ENCODE peak calls at places on chromosomes 11 and 22, in seven cellular contexts. S is amygdala, F is NT2/D1, U is GM23248, X is HCEC 1CT, Q is caudate nucleus, G is NCI-H1436. L is an unnamed sample.

GRCh38 chr22:29773233-29773632 is 6.1 kb downstream of the UQCR10 start:
- DNase-seq in S (no peak), F (no peak), U (peak; percentile 69), X (peak; percentile 41), Q (peak; percentile 60), G (no peak), L (no peak)

GRCh38 chr22:40578171-40578570 is 58.3 kb downstream of the MRTFA start:
- DNase-seq in S (no peak), F (no peak), U (no peak), X (no peak), Q (no peak), G (no peak), L (no peak)

GRCh38 chr22:31566484-31566883 is 70.1 kb downstream of the SFI1 start:
- DNase-seq in S (no peak), F (no peak), U (no peak), X (no peak), Q (no peak), G (no peak), L (no peak)

GRCh38 chr22:44387486-44387885 is 74.7 kb upstream of the SHISAL1 start:
- DNase-seq in S (no peak), F (no peak), U (no peak), X (no peak), Q (no peak), G (no peak), L (no peak)

GRCh38 chr11:123683616-123684170 is 29.3 kb upstream of the SCN3B start:
- DNase-seq in S (no peak), F (no peak), U (no peak), X (no peak), Q (peak; percentile 16), G (no peak), L (no peak)

GRCh38 chr11:134789104-134789503 is 377.1 kb upstream of the B3GAT1 start:
- DNase-seq in S (no peak), F (no peak), U (no peak), X (no peak), Q (no peak), G (no peak), L (no peak)

GRCh38 chr11:20015529-20016427 is 144.5 kb downstream of the DBX1 start:
- DNase-seq in S (no peak), F (no peak), U (no peak), X (no peak), Q (no peak), G (no peak), L (no peak)

GRCh38 chr11:36452987-36453386 is 57.1 kb downstream of the TRAF6 start:
- DNase-seq in S (no peak), F (no peak), U (no peak), X (no peak), Q (no peak), G (no peak), L (no peak)

GRCh38 chr11:95886462-95886861 is 37.4 kb downstream of the MTMR2 start:
- DNase-seq in S (no peak), F (no peak), U (no peak), X (peak; percentile 25), Q (no peak), G (no peak), L (no peak)

GRCh38 chr22:42862045-42862734 is 5.1 kb upstream of the ARFGAP3 start:
- DNase-seq in S (no peak), F (no peak), U (no peak), X (peak; percentile 32), Q (no peak), G (no peak), L (peak; percentile 2)

GRCh38 chr11:69909561-69910518 is 90.6 kb upstream of the FGF3 start:
- DNase-seq in S (no peak), F (no peak), U (peak; percentile 22), X (no peak), Q (no peak), G (no peak), L (peak; percentile 79)

GRCh38 chr22:32760815-32761214 is 40.7 kb upstream of the TIMP3 start:
- DNase-seq in S (no peak), F (no peak), U (no peak), X (no peak), Q (no peak), G (no peak), L (no peak)

GRCh38 chr11:102831128-102831708 is 12.2 kb downstream of the MMP3 start:
- DNase-seq in S (peak; percentile 9), F (no peak), U (peak; percentile 88), X (no peak), Q (no peak), G (no peak), L (no peak)

GRCh38 chr11:112780351-112781043 is 180.7 kb upstream of the NCAM1 start:
- DNase-seq in S (peak; percentile 47), F (no peak), U (peak; percentile 84), X (no peak), Q (no peak), G (no peak), L (peak; percentile 76)

GRCh38 chr11:113773092-113773415 is 438 bp downstream of the ZW10 start:
- DNase-seq in S (no peak), F (no peak), U (peak; percentile 62), X (no peak), Q (no peak), G (no peak), L (no peak)

GRCh38 chr22:17171313-17172171 is 12.5 kb upstream of the HDHD5 start:
- DNase-seq in S (peak; percentile 81), F (peak; percentile 69), U (peak; percentile 94), X (peak; percentile 86), Q (peak; percentile 82), G (peak; percentile 83), L (peak; percentile 85)

L was measured in posterior cingulate gyrus.